ENCODE peak calls at places on chromosomes 2 and 18, in four cellular contexts. G is suprapubic skin, U is A549, S is endodermal cell. K is an unnamed sample.

GRCh38 chr2:43269074-43269572 is 42.7 kb upstream of the ZFP36L2 start:
- DNase-seq in G (peak; percentile 94), U (no peak), S (peak; percentile 59), K (no peak)

GRCh38 chr2:68709421-68709911 is 25.1 kb upstream of the ARHGAP25 start:
- DNase-seq in G (no peak), U (peak; percentile 62), S (peak; percentile 71), K (peak; percentile 41)

GRCh38 chr2:101011152-101011551 is 9.1 kb downstream of the RPL31 start:
- DNase-seq in G (no peak), U (no peak), S (no peak), K (no peak)

GRCh38 chr2:117979911-117980341 is 33.9 kb downstream of the CCDC93 start:
- DNase-seq in G (no peak), U (no peak), S (no peak), K (no peak)

GRCh38 chr2:210288376-210288775 is 26.6 kb downstream of the MYL1 start:
- DNase-seq in G (no peak), U (no peak), S (no peak), K (no peak)

GRCh38 chr2:127007652-127008051 is 99.3 kb downstream of the BIN1 start:
- DNase-seq in G (no peak), U (no peak), S (no peak), K (no peak)

GRCh38 chr2:201759567-201759966 is 21.2 kb downstream of the ALS2 start:
- DNase-seq in G (no peak), U (no peak), S (no peak), K (peak; percentile 74)

GRCh38 chr2:209368924-209369323 is 54.9 kb upstream of the MAP2 start:
- DNase-seq in G (no peak), U (peak; percentile 39), S (no peak), K (peak; percentile 91)

GRCh38 chr2:202771741-202772470 is 99.7 kb downstream of the ICA1L start:
- DNase-seq in G (no peak), U (no peak), S (no peak), K (no peak)

GRCh38 chr2:145220496-145220895 is 700.6 kb upstream of the ZEB2 start:
- DNase-seq in G (no peak), U (no peak), S (no peak), K (no peak)

GRCh38 chr2:168571061-168571460 is 115.0 kb downstream of the CERS6 start:
- DNase-seq in G (no peak), U (no peak), S (no peak), K (no peak)

GRCh38 chr2:42810971-42811865 is 18.8 kb upstream of the HAAO start:
- DNase-seq in G (peak; percentile 84), U (peak; percentile 32), S (peak; percentile 86), K (peak; percentile 48)

GRCh38 chr2:193670478-193670877 is 1475.7 kb upstream of the TMEFF2 start:
- DNase-seq in G (no peak), U (no peak), S (no peak), K (no peak)

GRCh38 chr2:217795706-217796465 is 206.9 kb downstream of the TNS1 start:
- DNase-seq in G (peak; percentile 51), U (no peak), S (peak; percentile 59), K (no peak)

GRCh38 chr2:109470121-109470921 is 143.4 kb downstream of the SEPTIN10 start:
- DNase-seq in G (no peak), U (no peak), S (no peak), K (peak; percentile 95)

GRCh38 chr2:70094978-70095832 is 7.9 kb downstream of the PCBP1 start:
- DNase-seq in G (peak; percentile 77), U (no peak), S (no peak), K (peak; percentile 81)

GRCh38 chr18:3184275-3184963 is 35.3 kb downstream of the MYOM1 start:
- DNase-seq in G (no peak), U (no peak), S (no peak), K (no peak)

GRCh38 chr2:195414479-195414878 is 242.5 kb upstream of the SLC39A10 start:
- DNase-seq in G (no peak), U (no peak), S (no peak), K (no peak)

GRCh38 chr18:286515-287310 is 18.9 kb upstream of the THOC1 start:
- DNase-seq in G (no peak), U (no peak), S (no peak), K (peak; percentile 25)

GRCh38 chr2:3288455-3289163 is 89.0 kb downstream of the EIPR1 start:
- DNase-seq in G (peak; percentile 39), U (no peak), S (no peak), K (no peak)

GRCh38 chr2:187075106-187076070 is 226.4 kb upstream of the ZSWIM2 start:
- DNase-seq in G (no peak), U (no peak), S (no peak), K (peak; percentile 63)

GRCh38 chr2:106137944-106138903 is 55.9 kb downstream of the UXS1 start:
- DNase-seq in G (no peak), U (no peak), S (no peak), K (no peak)

GRCh38 chr2:80102026-80102425 is 202.5 kb downstream of the LRRTM1 start:
- DNase-seq in G (no peak), U (no peak), S (no peak), K (no peak)

GRCh38 chr2:67856866-67857265 is 205.9 kb downstream of the C1D start:
- DNase-seq in G (no peak), U (no peak), S (no peak), K (no peak)

GRCh38 chr2:15992457-15993231 is 52.3 kb downstream of the MYCN start:
- DNase-seq in G (no peak), U (no peak), S (no peak), K (no peak)

GRCh38 chr2:172461591-172462392 is 34.4 kb downstream of the ITGA6 start:
- DNase-seq in G (no peak), U (peak; percentile 35), S (peak; percentile 95), K (peak; percentile 71)

GRCh38 chr2:164515030-164515429 is 106.3 kb downstream of the GRB14 start:
- DNase-seq in G (no peak), U (no peak), S (no peak), K (no peak)

GRCh38 chr2:177396630-177397460 is 4.3 kb downstream of the AGPS start:
- DNase-seq in G (no peak), U (peak; percentile 37), S (no peak), K (no peak)

GRCh38 chr2:217277646-217278048 is 417.8 kb upstream of the TNP1 start:
- DNase-seq in G (no peak), U (peak; percentile 37), S (no peak), K (no peak)

GRCh38 chr18:80034852-80035406 is 695 bp downstream of the RBFA start:
- DNase-seq in G (no peak), U (no peak), S (no peak), K (no peak)

GRCh38 chr18:21714472-21714871 is 9.9 kb upstream of the ABHD3 start:
- DNase-seq in G (no peak), U (no peak), S (no peak), K (peak; percentile 14)

GRCh38 chr18:5066380-5066977 is 130.6 kb downstream of the AKAIN1 start:
- DNase-seq in G (no peak), U (no peak), S (peak; percentile 84), K (no peak)

GRCh38 chr2:157895531-157895930 is 19.4 kb upstream of the ACVR1 start:
- DNase-seq in G (no peak), U (no peak), S (no peak), K (no peak)

GRCh38 chr2:109611467-109612095 is 2.2 kb downstream of the SEPTIN10 start:
- DNase-seq in G (no peak), U (no peak), S (no peak), K (peak; percentile 66)

GRCh38 chr2:40404500-40404899 is 47.4 kb downstream of the SLC8A1 start:
- DNase-seq in G (no peak), U (no peak), S (no peak), K (peak; percentile 70)

GRCh38 chr18:8847900-8848299 is 142.5 kb downstream of the MTCL1 start:
- DNase-seq in G (no peak), U (no peak), S (no peak), K (no peak)

GRCh38 chr2:127763776-127764175 is 47.2 kb downstream of the WDR33 start:
- DNase-seq in G (no peak), U (no peak), S (no peak), K (no peak)

GRCh38 chr2:122863516-122863915 is 1108.1 kb downstream of the TSN start:
- DNase-seq in G (no peak), U (no peak), S (no peak), K (peak; percentile 80)

GRCh38 chr2:20409039-20409438 is 37.8 kb upstream of the RHOB start:
- DNase-seq in G (no peak), U (no peak), S (no peak), K (no peak)

GRCh38 chr2:220310326-220310936 is 683.0 kb downstream of the SLC4A3 start:
- DNase-seq in G (no peak), U (no peak), S (no peak), K (no peak)

DNA sequence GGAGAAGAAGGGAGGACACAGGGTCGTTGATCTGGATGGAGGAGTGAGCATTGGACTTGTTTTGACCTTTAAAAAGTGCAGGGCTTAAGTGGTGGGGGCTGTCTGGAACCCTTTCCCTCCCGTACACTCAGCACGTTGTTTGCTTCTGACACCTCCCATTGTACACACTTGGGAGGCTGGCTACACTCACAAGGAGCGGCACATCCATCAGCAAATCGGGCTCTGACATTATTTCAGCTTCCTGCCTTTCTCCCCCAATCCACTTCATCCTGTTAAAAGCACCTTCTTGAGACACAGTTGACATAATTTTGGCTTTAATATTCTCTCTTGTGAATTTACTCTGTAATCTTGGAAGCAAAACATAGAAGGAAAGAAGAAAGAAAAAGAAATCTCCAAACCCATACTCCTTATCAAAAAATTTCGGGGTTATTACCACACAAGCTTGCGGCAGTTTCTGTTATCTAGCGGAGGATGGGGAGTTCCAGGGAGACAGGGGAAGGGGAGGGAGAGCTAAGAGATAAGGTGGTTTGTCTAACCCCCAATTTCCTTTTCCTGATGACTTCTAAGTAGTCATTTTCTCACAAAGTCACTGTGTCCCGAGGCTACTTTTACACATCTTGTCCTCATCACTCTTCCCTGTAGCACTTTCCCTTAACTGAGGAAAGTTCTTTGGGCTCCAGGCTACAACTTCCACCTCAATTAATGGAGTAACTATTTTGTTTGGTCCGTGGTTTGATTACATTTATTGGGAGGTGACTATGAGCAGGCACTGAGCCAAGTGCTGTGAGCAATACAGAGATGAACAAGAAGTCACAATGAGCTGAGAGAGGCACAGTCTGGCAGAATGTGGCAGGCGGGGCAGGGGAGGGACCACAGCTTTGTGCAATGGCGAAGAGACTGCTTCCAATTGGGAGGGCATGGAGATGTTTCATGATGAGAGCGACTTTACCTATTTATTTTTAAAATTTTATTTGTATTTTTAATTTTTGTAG is 240.1 kb upstream of the MEX3C start:
- DNase-seq in G (no peak), U (no peak), S (no peak), K (no peak)
- TF ChIP-seq CTCF in G (no peak), U (no peak), S (no peak), K (no peak)

GRCh38 chr2:200455958-200456421 is 53.9 kb downstream of the KCTD18 start:
- DNase-seq in G (no peak), U (no peak), S (no peak), K (peak; percentile 93)
- TF ChIP-seq CTCF in G (no peak), U (no peak), S (no peak), K (no peak)

GRCh38 chr2:84619784-84620371 is 103.6 kb downstream of the DNAH6 start:
- DNase-seq in G (no peak), U (no peak), S (no peak), K (no peak)
- TF ChIP-seq CTCF in G (no peak), U (no peak), S (no peak), K (no peak)

GRCh38 chr18:49725809-49726514 is 87.4 kb downstream of the ACAA2 start:
- DNase-seq in G (peak; percentile 77), U (peak; percentile 18), S (peak; percentile 96), K (no peak)
- TF ChIP-seq CTCF in G (no peak), U (no peak), S (peak; percentile 59), K (no peak)